ENCODE peak calls at places on chromosomes 2 and 18, in ten cellular contexts. N is GM04503; B is naive B cell; R is stimulated activated CD4-positive, alpha-beta T cell treated with anti-CD3 and anti-CD28 coated beads, Interleukin-15, amount 100 ng/mL, for 24 hours; I is heart left ventricle; Y is iris pigment epithelial cell; V is T-helper 17 cell; A is T follicular helper cell; F is NCI-H748 treated with DMSO at 0.1 percent for 48 hours; L is T-helper 1 cell. D is an unnamed sample.

GRCh38 chr2:218816561-218817011 is 15.0 kb downstream of the PRKAG3 start:
- DNase-seq in N (no peak), B (no peak), R (no peak), I (no peak), Y (no peak), V (no peak), A (no peak), F (no peak), L (no peak), D (no peak)

GRCh38 chr2:85248741-85249524 is 78.9 kb downstream of the TGOLN2 start:
- DNase-seq in N (peak), B (no peak), R (no peak), I (no peak), Y (peak), V (no peak), A (no peak), F (no peak), L (no peak), D (no peak)

GRCh38 chr2:48851161-48851560 is 95.6 kb upstream of the LHCGR start:
- DNase-seq in N (no peak), B (no peak), R (no peak), I (no peak), Y (peak), V (no peak), A (no peak), F (no peak), L (no peak), D (no peak)

GRCh38 chr2:161085041-161085598 is 75.1 kb upstream of the TANK start:
- DNase-seq in N (no peak), B (no peak), R (no peak), I (no peak), Y (no peak), V (no peak), A (no peak), F (no peak), L (peak), D (no peak)

GRCh38 chr2:64626963-64627760 is 26.6 kb downstream of the SERTAD2 start:
- DNase-seq in N (no peak), B (no peak), R (no peak), I (no peak), Y (no peak), V (no peak), A (no peak), F (no peak), L (no peak), D (no peak)

GRCh38 chr18:25136416-25137132 is 215.4 kb downstream of the ZNF521 start:
- DNase-seq in N (no peak), B (no peak), R (no peak), I (no peak), Y (peak), V (no peak), A (no peak), F (no peak), L (no peak), D (no peak)

GRCh38 chr2:98465456-98466201 is 21.0 kb downstream of the INPP4A start:
- DNase-seq in N (no peak), B (peak), R (peak), I (peak), Y (peak), V (peak), A (peak), F (peak), L (peak), D (no peak)

GRCh38 chr18:4455113-4455811 is at the start of gene DLGAP1:
- DNase-seq in N (no peak), B (no peak), R (peak), I (peak), Y (peak), V (no peak), A (no peak), F (no peak), L (no peak), D (peak)

GRCh38 chr2:219178377-219179175 is 501 bp downstream of the RETREG2 start:
- DNase-seq in N (no peak), B (no peak), R (peak), I (peak), Y (peak), V (peak), A (peak), F (no peak), L (peak), D (peak)

GRCh38 chr2:113116100-113116958 is 11.1 kb upstream of the IL1RN start:
- DNase-seq in N (no peak), B (peak), R (peak), I (no peak), Y (no peak), V (no peak), A (no peak), F (no peak), L (no peak), D (peak)

GRCh38 chr18:58338961-58339722 is 289.7 kb downstream of the ALPK2 start:
- DNase-seq in N (no peak), B (no peak), R (no peak), I (no peak), Y (peak), V (no peak), A (no peak), F (peak), L (no peak), D (no peak)

GRCh38 chr2:199734651-199735050 is 116.3 kb downstream of the FTCDNL1 start:
- DNase-seq in N (no peak), B (no peak), R (no peak), I (no peak), Y (no peak), V (no peak), A (no peak), F (no peak), L (no peak), D (no peak)

GRCh38 chr2:196245746-196246145 is 74.4 kb upstream of the STK17B start:
- DNase-seq in N (no peak), B (no peak), R (no peak), I (no peak), Y (no peak), V (no peak), A (no peak), F (no peak), L (no peak), D (no peak)

GRCh38 chr2:203442463-203442862 is 92.6 kb downstream of the RAPH1 start:
- DNase-seq in N (no peak), B (no peak), R (no peak), I (no peak), Y (no peak), V (no peak), A (no peak), F (no peak), L (no peak), D (no peak)

GRCh38 chr18:73318732-73319479 is 451.1 kb upstream of the NETO1 start:
- DNase-seq in N (no peak), B (no peak), R (no peak), I (no peak), Y (no peak), V (no peak), A (no peak), F (no peak), L (no peak), D (no peak)

GRCh38 chr2:73832905-73833304 is 4.1 kb downstream of the STAMBP start:
- DNase-seq in N (no peak), B (no peak), R (no peak), I (no peak), Y (peak), V (no peak), A (no peak), F (no peak), L (no peak), D (no peak)

GRCh38 chr2:217626926-217627325 is 375.9 kb downstream of the TNS1 start:
- DNase-seq in N (no peak), B (no peak), R (no peak), I (no peak), Y (no peak), V (no peak), A (no peak), F (no peak), L (no peak), D (no peak)

GRCh38 chr2:9258501-9258900 is 51.9 kb downstream of the ASAP2 start:
- DNase-seq in N (no peak), B (no peak), R (no peak), I (peak), Y (peak), V (no peak), A (no peak), F (no peak), L (no peak), D (no peak)

GRCh38 chr18:457533-457932 is 43.0 kb downstream of the COLEC12 start:
- DNase-seq in N (no peak), B (no peak), R (no peak), I (no peak), Y (peak), V (no peak), A (no peak), F (no peak), L (no peak), D (no peak)

GRCh38 chr2:36338827-36339145 is 16.8 kb upstream of the CRIM1 start:
- DNase-seq in N (no peak), B (no peak), R (no peak), I (no peak), Y (peak), V (no peak), A (no peak), F (no peak), L (no peak), D (no peak)

GRCh38 chr2:120948662-120949011 is 213.0 kb downstream of the GLI2 start:
- DNase-seq in N (no peak), B (no peak), R (no peak), I (no peak), Y (no peak), V (no peak), A (no peak), F (no peak), L (no peak), D (no peak)

GRCh38 chr18:60506190-60506589 is 133.6 kb upstream of the MC4R start:
- DNase-seq in N (no peak), B (no peak), R (no peak), I (no peak), Y (no peak), V (no peak), A (no peak), F (no peak), L (no peak), D (no peak)

GRCh38 chr2:37376421-37377186 is 32.2 kb downstream of the QPCT start:
- DNase-seq in N (peak), B (peak), R (peak), I (peak), Y (peak), V (no peak), A (no peak), F (no peak), L (peak), D (peak)

GRCh38 chr2:64143154-64144056 is 815 bp downstream of the PELI1 start:
- DNase-seq in N (no peak), B (peak), R (peak), I (peak), Y (peak), V (peak), A (peak), F (peak), L (peak), D (peak)

GRCh38 chr2:61421611-61422010 is 49.3 kb downstream of the USP34 start:
- DNase-seq in N (no peak), B (no peak), R (peak), I (no peak), Y (no peak), V (peak), A (no peak), F (no peak), L (no peak), D (no peak)

GRCh38 chr2:103365071-103365470 is 603.2 kb downstream of the TMEM182 start:
- DNase-seq in N (no peak), B (no peak), R (no peak), I (no peak), Y (no peak), V (no peak), A (no peak), F (no peak), L (no peak), D (no peak)

GRCh38 chr2:227460079-227460485 is 11.9 kb upstream of the AGFG1 start:
- DNase-seq in N (peak), B (no peak), R (peak), I (no peak), Y (peak), V (peak), A (peak), F (no peak), L (peak), D (peak)

GRCh38 chr2:6423944-6424343 is 441.8 kb downstream of the CMPK2 start:
- DNase-seq in N (no peak), B (no peak), R (no peak), I (no peak), Y (peak), V (no peak), A (no peak), F (no peak), L (no peak), D (no peak)

GRCh38 chr2:232341061-232341738 is 37.4 kb upstream of the ALPP start:
- DNase-seq in N (no peak), B (no peak), R (no peak), I (peak), Y (no peak), V (no peak), A (no peak), F (no peak), L (no peak), D (no peak)

GRCh38 chr2:10549196-10549595 is 101.1 kb upstream of the ODC1 start:
- DNase-seq in N (no peak), B (no peak), R (no peak), I (no peak), Y (no peak), V (no peak), A (no peak), F (no peak), L (no peak), D (no peak)

GRCh38 chr2:112884869-112885502 is 26.0 kb upstream of the IL37 start:
- DNase-seq in N (no peak), B (peak), R (peak), I (peak), Y (peak), V (peak), A (peak), F (peak), L (peak), D (peak)

GRCh38 chr2:132559921-132560320 is 110.1 kb downstream of the LYPD1 start:
- DNase-seq in N (no peak), B (no peak), R (no peak), I (no peak), Y (no peak), V (no peak), A (no peak), F (no peak), L (no peak), D (no peak)